ENCODE peak calls at places on chromosome 16, in seven cellular contexts. W is Jurkat, Clone E6-1; V is CD4-positive, alpha-beta memory T cell; G is activated gamma-delta T cell; Q is esophagus muscularis mucosa; T is ovary; R is retinal pigment epithelial cell. F is an unnamed sample.
A peak's percentile ranks its signal among the peaks of the same experiment; 100 is the strongest.

GRCh38 chr16:49012961-49013726 is 268.5 kb downstream of the CBLN1 start:
- DNase-seq in W (no peak), V (no peak), G (no peak), Q (peak; percentile 85), T (no peak), R (no peak), F (no peak)

GRCh38 chr16:55955845-55956244 is 80.7 kb upstream of the CES5A start:
- DNase-seq in W (no peak), V (no peak), G (no peak), Q (peak; percentile 77), T (no peak), R (no peak), F (no peak)

GRCh38 chr16:13634921-13635320 is 285.0 kb upstream of the ERCC4 start:
- DNase-seq in W (no peak), V (no peak), G (no peak), Q (no peak), T (no peak), R (no peak), F (no peak)

GRCh38 chr16:2497116-2497630 is 16.6 kb upstream of the ATP6V0C start:
- DNase-seq in W (no peak), V (no peak), G (no peak), Q (no peak), T (no peak), R (no peak), F (no peak)

GRCh38 chr16:30953511-30954124 is 3.9 kb upstream of the SETD1A start:
- DNase-seq in W (peak; percentile 91), V (peak; percentile 54), G (no peak), Q (no peak), T (peak; percentile 63), R (peak; percentile 32), F (peak; percentile 57)

GRCh38 chr16:85461814-85462404 is 151.2 kb upstream of the GSE1 start:
- DNase-seq in W (peak; percentile 45), V (no peak), G (no peak), Q (no peak), T (peak; percentile 61), R (no peak), F (no peak)

GRCh38 chr16:5011637-5012036 is 22.1 kb downstream of the NAGPA start:
- DNase-seq in W (no peak), V (no peak), G (no peak), Q (no peak), T (no peak), R (no peak), F (no peak)

GRCh38 chr16:71894229-71894920 is 956 bp upstream of the IST1 start:
- DNase-seq in W (peak; percentile 37), V (peak; percentile 33), G (no peak), Q (no peak), T (peak; percentile 52), R (no peak), F (peak; percentile 67)

GRCh38 chr16:84754353-84754856 is 54.6 kb downstream of the USP10 start:
- DNase-seq in W (peak; percentile 82), V (peak; percentile 84), G (no peak), Q (no peak), T (peak; percentile 78), R (no peak), F (peak; percentile 85)

GRCh38 chr16:50538411-50539052 is 9.7 kb upstream of the NKD1 start:
- DNase-seq in W (no peak), V (no peak), G (no peak), Q (no peak), T (no peak), R (no peak), F (no peak)

GRCh38 chr16:2860826-2861567 is 3.0 kb upstream of the PRSS22 start:
- DNase-seq in W (no peak), V (no peak), G (no peak), Q (no peak), T (no peak), R (no peak), F (peak; percentile 47)